ENCODE peak calls at places on chromosomes 5 and 9, in seven cellular contexts. W is WTC11, G is ascending aorta, J is endodermal cell, C is pancreas, B is heart left ventricle, H is mesothelial cell of epicardium. V is an unnamed sample.
A peak's percentile ranks its signal among the peaks of the same experiment; 100 is the strongest.

GRCh38 chr5:140312067-140312790 is 9.3 kb upstream of the PFDN1 start:
- DNase-seq in W (no peak), G (no peak), J (peak; percentile 72), C (no peak), B (no peak), H (no peak), V (peak; percentile 91)

GRCh38 chr5:67004730-67005350 is 191.8 kb downstream of the CD180 start:
- DNase-seq in W (no peak), G (no peak), J (peak; percentile 60), C (no peak), B (peak; percentile 21), H (no peak), V (no peak)

GRCh38 chr9:116152390-116152789 is 1.2 kb upstream of the PAPPA start:
- DNase-seq in W (no peak), G (no peak), J (no peak), C (no peak), B (no peak), H (no peak), V (peak; percentile 67)

GRCh38 chr5:126490167-126490937 is 67.1 kb downstream of the GRAMD2B start:
- DNase-seq in W (peak; percentile 23), G (no peak), J (peak; percentile 73), C (no peak), B (no peak), H (no peak), V (no peak)

GRCh38 chr9:87859786-87860185 is 22.9 kb upstream of the SPATA31E1 start:
- DNase-seq in W (no peak), G (no peak), J (peak; percentile 28), C (no peak), B (no peak), H (no peak), V (no peak)

GRCh38 chr9:21030389-21031035 is 928 bp downstream of the HACD4 start:
- DNase-seq in W (no peak), G (no peak), J (peak; percentile 68), C (no peak), B (no peak), H (no peak), V (peak; percentile 78)

GRCh38 chr5:95861221-95861857 is 38.8 kb upstream of the GLRX start:
- DNase-seq in W (no peak), G (peak; percentile 73), J (no peak), C (no peak), B (peak; percentile 67), H (no peak), V (peak; percentile 98)

GRCh38 chr9:70677336-70677735 is 262.9 kb upstream of the KLF9 start:
- DNase-seq in W (no peak), G (no peak), J (no peak), C (no peak), B (no peak), H (no peak), V (no peak)

GRCh38 chr9:136014928-136015633 is 53.9 kb upstream of the UBAC1 start:
- DNase-seq in W (no peak), G (no peak), J (peak; percentile 33), C (no peak), B (no peak), H (no peak), V (no peak)

GRCh38 chr5:52896524-52897237 is 92.5 kb upstream of the ITGA2 start:
- DNase-seq in W (no peak), G (no peak), J (no peak), C (no peak), B (no peak), H (no peak), V (peak; percentile 25)

GRCh38 chr5:1176473-1177391 is 24.7 kb upstream of the SLC6A19 start:
- DNase-seq in W (peak; percentile 54), G (no peak), J (peak; percentile 87), C (peak; percentile 40), B (peak; percentile 22), H (no peak), V (no peak)

GRCh38 chr5:81768960-81769452 is 18.1 kb upstream of the SSBP2 start:
- DNase-seq in W (no peak), G (no peak), J (no peak), C (no peak), B (no peak), H (no peak), V (peak; percentile 94)

GRCh38 chr9:1171541-1171940 is 121.4 kb downstream of the DMRT2 start:
- DNase-seq in W (no peak), G (no peak), J (no peak), C (no peak), B (no peak), H (no peak), V (no peak)

GRCh38 chr5:143592648-143593047 is 189.2 kb upstream of the NR3C1 start:
- DNase-seq in W (no peak), G (no peak), J (no peak), C (no peak), B (no peak), H (no peak), V (no peak)

GRCh38 chr5:95863383-95863757 is 40.8 kb upstream of the GLRX start:
- DNase-seq in W (no peak), G (peak; percentile 59), J (no peak), C (no peak), B (no peak), H (no peak), V (peak; percentile 30)

GRCh38 chr9:123373941-123374340 is 17.9 kb downstream of the CRB2 start:
- DNase-seq in W (peak; percentile 48), G (no peak), J (peak; percentile 86), C (no peak), B (no peak), H (peak; percentile 66), V (no peak)

GRCh38 chr5:59236448-59236847 is 653.6 kb downstream of the RAB3C start:
- DNase-seq in W (no peak), G (no peak), J (no peak), C (no peak), B (peak; percentile 46), H (no peak), V (no peak)

DNA sequence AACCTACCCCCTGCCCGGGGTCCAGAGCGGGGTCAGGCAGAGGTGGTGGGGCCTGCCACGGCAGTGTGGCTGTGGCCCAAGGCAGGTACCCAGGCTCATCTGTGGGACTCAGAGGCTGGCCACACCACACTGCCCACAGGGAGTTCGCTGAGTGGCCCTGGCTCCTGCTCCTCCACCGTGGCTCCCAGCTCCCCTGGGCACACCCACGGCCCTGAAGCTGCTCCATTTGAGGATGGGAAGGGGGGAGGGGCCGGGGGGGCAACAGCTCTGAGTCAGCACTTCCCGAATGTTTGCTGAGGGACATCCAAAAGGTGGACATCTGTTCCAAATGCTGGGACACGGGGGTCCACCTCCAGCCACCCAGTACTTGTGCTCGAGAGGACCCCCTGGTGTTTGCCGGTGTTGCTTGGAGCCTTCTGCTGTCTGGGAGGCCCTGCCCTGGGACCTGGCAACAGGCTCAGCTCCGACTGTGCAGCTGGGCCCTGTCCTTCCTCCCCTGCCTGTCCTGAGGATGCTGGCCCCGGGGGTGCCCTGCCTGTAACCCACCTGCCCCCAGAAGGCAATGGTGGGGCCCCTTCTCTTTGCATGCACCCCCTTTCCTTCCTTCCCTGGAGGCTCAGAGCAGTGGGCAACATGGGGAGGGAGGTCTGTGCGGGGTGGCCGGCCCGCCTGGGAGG is 2.5 kb upstream of the NRARP start:
- DNase-seq in W (no peak), G (no peak), J (peak; percentile 58), C (no peak), B (peak; percentile 25), H (peak; percentile 38), V (no peak)
- TF ChIP-seq CTCF in W (no peak), G (no peak), J (no peak), C (no peak), B (no peak), H (no peak), V (peak; percentile 28)

DNA sequence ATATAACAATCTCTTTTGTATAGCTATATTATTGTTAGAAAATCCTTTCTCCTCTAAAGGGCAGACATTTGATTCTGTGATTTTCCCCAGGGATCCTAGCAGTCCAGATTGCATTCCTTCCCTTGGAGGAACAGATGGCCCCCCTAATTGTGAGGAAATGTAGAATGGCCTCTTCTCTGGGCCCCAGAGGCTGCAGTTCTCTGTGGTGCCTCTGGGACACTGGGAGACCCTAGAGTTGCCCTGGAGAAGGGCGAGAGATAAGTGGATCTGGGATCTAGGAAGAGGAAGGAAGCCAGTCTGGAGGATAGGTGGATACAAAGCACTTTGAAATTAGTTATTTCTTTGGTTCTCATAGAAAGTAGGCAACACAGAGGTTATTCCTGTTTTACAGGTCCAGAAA is 1.9 kb upstream of the HINT2 start:
- DNase-seq in W (peak; percentile 39), G (no peak), J (peak; percentile 75), C (no peak), B (no peak), H (no peak), V (no peak)
- TF ChIP-seq CTCF in W (no peak), G (no peak), J (peak; percentile 68), C (no peak), B (no peak), H (no peak), V (peak; percentile 30)

DNA sequence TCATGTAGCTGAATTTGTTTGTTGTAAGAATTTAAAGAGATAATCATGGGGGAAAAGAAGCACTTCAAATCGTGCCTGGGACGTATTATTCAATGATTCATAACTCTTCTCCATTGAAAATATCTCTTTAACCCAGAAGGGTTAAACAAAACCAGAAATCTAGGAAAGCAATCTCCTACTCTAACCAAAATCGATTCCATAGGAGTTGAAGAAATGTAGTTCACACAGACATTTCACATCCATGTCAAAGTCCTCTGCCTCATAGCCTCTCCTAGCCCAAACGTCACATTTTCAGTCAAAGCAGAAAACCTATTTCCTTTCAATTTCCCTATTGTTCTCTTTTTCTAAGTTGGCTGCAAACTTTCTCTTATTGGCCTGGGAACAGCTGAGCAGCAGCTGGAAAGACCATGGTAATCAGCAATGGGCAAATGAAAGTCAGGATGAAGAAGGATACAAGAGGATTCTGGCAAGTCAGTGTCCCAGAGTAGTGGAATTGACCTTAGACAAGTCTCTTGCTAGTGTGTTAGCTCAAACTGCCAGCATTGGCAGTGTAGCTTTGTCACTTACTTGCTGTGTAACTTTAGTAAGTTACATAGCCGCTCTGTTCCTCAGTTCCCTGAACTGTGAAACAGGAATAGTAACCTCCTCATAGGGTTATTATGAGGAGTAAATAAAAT is 3.8 kb downstream of the ALDH1A1 start:
- DNase-seq in W (no peak), G (no peak), J (no peak), C (no peak), B (peak; percentile 27), H (no peak), V (no peak)
- TF ChIP-seq CTCF in W (no peak), G (no peak), J (no peak), C (no peak), B (no peak), H (no peak), V (no peak)

GRCh38 chr5:28012538-28012937 is 974.2 kb upstream of the CDH9 start:
- DNase-seq in W (no peak), G (no peak), J (no peak), C (no peak), B (no peak), H (no peak), V (no peak)

GRCh38 chr5:28017178-28017577 is 978.8 kb upstream of the CDH9 start:
- DNase-seq in W (no peak), G (no peak), J (no peak), C (no peak), B (no peak), H (no peak), V (no peak)

GRCh38 chr5:28009526-28010025 is 971.2 kb upstream of the CDH9 start:
- DNase-seq in W (no peak), G (no peak), J (no peak), C (no peak), B (no peak), H (no peak), V (no peak)

DNA sequence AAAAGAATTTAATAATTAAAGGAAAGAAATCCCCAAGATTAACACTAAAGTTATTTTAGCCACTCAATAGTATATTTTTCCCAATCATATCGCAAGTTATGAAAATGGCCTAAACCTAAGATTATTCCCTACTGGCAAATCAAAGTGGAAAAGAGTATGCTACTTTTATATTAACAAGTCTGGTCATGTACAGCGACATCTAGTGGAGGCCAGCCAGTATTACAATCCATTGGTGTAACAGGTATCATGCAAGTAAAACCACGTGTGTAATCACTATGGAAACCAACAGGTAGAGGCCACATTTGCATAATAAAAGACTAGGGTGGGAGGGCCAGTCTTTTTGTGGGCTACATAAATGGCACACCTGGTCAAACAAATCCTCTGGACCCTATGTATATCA is 976.4 kb upstream of the CDH9 start:
- DNase-seq in W (peak; percentile 32), G (no peak), J (peak; percentile 69), C (no peak), B (no peak), H (no peak), V (no peak)
- TF ChIP-seq CTCF in W (peak; percentile 77), G (no peak), J (peak; percentile 77), C (no peak), B (peak; percentile 42), H (peak; percentile 49), V (peak; percentile 78)